ENCODE peak calls at places on chromosomes 7 and 10, in five cellular contexts. One of them, this sample, is unnamed. For H3K9me3, the result is how much of the 10 kb centered on the place peaks cover.

GRCh38 chr10:120474956-120475355 is 17.9 kb downstream of the PLPP4 start:
- DNase-seq in heart right ventricle: no peak
- DNase-seq in heart left ventricle: no peak
- DNase-seq in neuronal stem cell: no peak
- DNase-seq in IMR-90: no peak
- DNase-seq in this sample: no peak

GRCh38 chr10:23351914-23352313 is 7.3 kb upstream of the C10orf67 start:
- DNase-seq in heart right ventricle: no peak
- DNase-seq in heart left ventricle: no peak
- DNase-seq in neuronal stem cell: no peak
- DNase-seq in IMR-90: peak
- DNase-seq in this sample: no peak

GRCh38 chr10:121754667-121755066 is 156.4 kb upstream of the FGFR2 start:
- DNase-seq in heart right ventricle: no peak
- DNase-seq in heart left ventricle: no peak
- DNase-seq in neuronal stem cell: no peak
- DNase-seq in IMR-90: no peak
- DNase-seq in this sample: no peak

GRCh38 chr10:4372601-4373000 is 453.4 kb upstream of the AKR1E2 start:
- DNase-seq in heart right ventricle: peak
- DNase-seq in heart left ventricle: no peak
- DNase-seq in neuronal stem cell: no peak
- DNase-seq in IMR-90: peak
- DNase-seq in this sample: peak

GRCh38 chr7:6628045-6628444 is 9.1 kb upstream of the ZNF316 start:
- DNase-seq in heart right ventricle: no peak
- DNase-seq in heart left ventricle: no peak
- DNase-seq in neuronal stem cell: no peak
- DNase-seq in IMR-90: no peak
- DNase-seq in this sample: no peak

GRCh38 chr10:74306227-74306982 is 155.4 kb downstream of the ADK start:
- DNase-seq in heart right ventricle: no peak
- DNase-seq in heart left ventricle: no peak
- DNase-seq in neuronal stem cell: no peak
- DNase-seq in IMR-90: no peak
- DNase-seq in this sample: no peak

GRCh38 chr10:70651661-70652060 is 20.6 kb upstream of the ADAMTS14 start:
- DNase-seq in heart right ventricle: no peak
- DNase-seq in heart left ventricle: no peak
- DNase-seq in neuronal stem cell: no peak
- DNase-seq in IMR-90: no peak
- DNase-seq in this sample: no peak

GRCh38 chr7:80508440-80508839 is 3.4 kb downstream of the GNAT3 start:
- DNase-seq in heart right ventricle: no peak
- DNase-seq in heart left ventricle: no peak
- DNase-seq in neuronal stem cell: no peak
- DNase-seq in IMR-90: peak
- DNase-seq in this sample: no peak

GRCh38 chr7:148882668-148883232 is 1.3 kb downstream of the EZH2 start:
- DNase-seq in heart right ventricle: no peak
- DNase-seq in heart left ventricle: no peak
- DNase-seq in neuronal stem cell: no peak
- DNase-seq in IMR-90: no peak
- DNase-seq in this sample: no peak

GRCh38 chr10:77613476-77614130 is 24.0 kb downstream of the KCNMA1 start:
- DNase-seq in heart right ventricle: no peak
- DNase-seq in heart left ventricle: no peak
- DNase-seq in neuronal stem cell: no peak
- DNase-seq in IMR-90: no peak
- DNase-seq in this sample: no peak

GRCh38 chr7:30662431-30662939 is 19.8 kb downstream of the CRHR2 start:
- DNase-seq in heart right ventricle: no peak
- DNase-seq in heart left ventricle: no peak
- DNase-seq in neuronal stem cell: no peak
- DNase-seq in IMR-90: no peak
- DNase-seq in this sample: no peak

GRCh38 chr10:89351402-89352038 is 23.7 kb downstream of the IFIT3 start:
- DNase-seq in heart right ventricle: no peak
- DNase-seq in heart left ventricle: no peak
- DNase-seq in neuronal stem cell: no peak
- DNase-seq in IMR-90: peak
- DNase-seq in this sample: no peak

GRCh38 chr10:125016611-125017202 is 74.8 kb downstream of the ZRANB1 start:
- DNase-seq in heart right ventricle: peak
- DNase-seq in heart left ventricle: peak
- DNase-seq in neuronal stem cell: no peak
- DNase-seq in IMR-90: no peak
- DNase-seq in this sample: no peak

GRCh38 chr10:33095867-33096479 is 137.9 kb upstream of the ITGB1 start:
- DNase-seq in heart right ventricle: no peak
- DNase-seq in heart left ventricle: no peak
- DNase-seq in neuronal stem cell: no peak
- DNase-seq in IMR-90: no peak
- DNase-seq in this sample: no peak

GRCh38 chr10:32412499-32412853 is 33.5 kb upstream of the CCDC7 start:
- DNase-seq in heart right ventricle: no peak
- DNase-seq in heart left ventricle: no peak
- DNase-seq in neuronal stem cell: no peak
- DNase-seq in IMR-90: peak
- DNase-seq in this sample: no peak

GRCh38 chr7:81846398-81846797 is 76.6 kb upstream of the HGF start:
- DNase-seq in heart right ventricle: peak
- DNase-seq in heart left ventricle: peak
- DNase-seq in neuronal stem cell: no peak
- DNase-seq in IMR-90: peak
- DNase-seq in this sample: no peak

GRCh38 chr7:31935115-31935514 is 135.1 kb downstream of the PDE1C start:
- DNase-seq in heart right ventricle: no peak
- DNase-seq in heart left ventricle: no peak
- DNase-seq in neuronal stem cell: no peak
- DNase-seq in IMR-90: no peak
- DNase-seq in this sample: peak

GRCh38 chr7:80729586-80730320 is 91.3 kb downstream of the CD36 start:
- DNase-seq in heart right ventricle: no peak
- DNase-seq in heart left ventricle: no peak
- DNase-seq in neuronal stem cell: no peak
- DNase-seq in IMR-90: peak
- DNase-seq in this sample: no peak

GRCh38 chr7:76231071-76231470 is 29.4 kb downstream of the SRRM3 start:
- DNase-seq in heart right ventricle: no peak
- DNase-seq in heart left ventricle: no peak
- DNase-seq in neuronal stem cell: no peak
- DNase-seq in IMR-90: no peak
- DNase-seq in this sample: no peak

GRCh38 chr7:50159154-50159553 is 66.1 kb upstream of the ZPBP start:
- DNase-seq in heart right ventricle: no peak
- DNase-seq in heart left ventricle: no peak
- DNase-seq in neuronal stem cell: no peak
- DNase-seq in IMR-90: no peak
- DNase-seq in this sample: no peak

GRCh38 chr10:120607016-120607709 is 150.1 kb downstream of the PLPP4 start:
- DNase-seq in heart right ventricle: no peak
- DNase-seq in heart left ventricle: no peak
- DNase-seq in neuronal stem cell: no peak
- DNase-seq in IMR-90: peak
- DNase-seq in this sample: no peak

GRCh38 chr10:93319855-93320254 is 162.3 kb downstream of the MYOF start:
- DNase-seq in heart right ventricle: no peak
- DNase-seq in heart left ventricle: no peak
- DNase-seq in neuronal stem cell: no peak
- DNase-seq in IMR-90: no peak
- DNase-seq in this sample: no peak

GRCh38 chr10:103757531-103758293 is 97.7 kb downstream of the SH3PXD2A start:
- DNase-seq in heart right ventricle: peak
- DNase-seq in heart left ventricle: peak
- DNase-seq in neuronal stem cell: no peak
- DNase-seq in IMR-90: peak
- DNase-seq in this sample: no peak

GRCh38 chr10:113802997-113803396 is 50.9 kb downstream of the DCLRE1A start:
- DNase-seq in heart right ventricle: no peak
- DNase-seq in heart left ventricle: no peak
- DNase-seq in neuronal stem cell: no peak
- DNase-seq in IMR-90: peak
- DNase-seq in this sample: no peak

GRCh38 chr10:53697038-53697437 is 924.5 kb upstream of the MBL2 start:
- DNase-seq in heart right ventricle: no peak
- DNase-seq in heart left ventricle: no peak
- DNase-seq in neuronal stem cell: no peak
- DNase-seq in IMR-90: no peak
- DNase-seq in this sample: no peak

GRCh38 chr10:99430116-99430450 is 341 bp downstream of the GOT1 start:
- DNase-seq in heart right ventricle: no peak
- DNase-seq in heart left ventricle: no peak
- DNase-seq in neuronal stem cell: no peak
- DNase-seq in IMR-90: no peak
- DNase-seq in this sample: no peak

GRCh38 chr7:112453505-112454171 is 3.4 kb downstream of the IFRD1 start:
- DNase-seq in heart right ventricle: no peak
- DNase-seq in heart left ventricle: no peak
- DNase-seq in neuronal stem cell: no peak
- DNase-seq in IMR-90: peak
- DNase-seq in this sample: no peak

GRCh38 chr10:109624939-109625338 is 298.4 kb downstream of the XPNPEP1 start:
- DNase-seq in heart right ventricle: no peak
- DNase-seq in heart left ventricle: no peak
- DNase-seq in neuronal stem cell: no peak
- DNase-seq in IMR-90: no peak
- DNase-seq in this sample: no peak

GRCh38 chr7:134720091-134720935 is 59.1 kb upstream of the CALD1 start:
- DNase-seq in heart right ventricle: no peak
- DNase-seq in heart left ventricle: no peak
- DNase-seq in neuronal stem cell: no peak
- DNase-seq in IMR-90: peak
- DNase-seq in this sample: peak

GRCh38 chr10:73414230-73414981 is 548 bp upstream of the ANXA7 start:
- DNase-seq in heart right ventricle: no peak
- DNase-seq in heart left ventricle: no peak
- DNase-seq in neuronal stem cell: no peak
- DNase-seq in IMR-90: no peak
- DNase-seq in this sample: no peak

GRCh38 chr7:141700848-141701371 is 1.1 kb downstream of the DENND11 start:
- DNase-seq in heart right ventricle: peak
- DNase-seq in heart left ventricle: no peak
- DNase-seq in neuronal stem cell: no peak
- DNase-seq in IMR-90: no peak
- DNase-seq in this sample: no peak

GRCh38 chr10:110502851-110503301 is 5.2 kb downstream of the DUSP5 start:
- DNase-seq in heart right ventricle: peak
- DNase-seq in heart left ventricle: peak
- DNase-seq in neuronal stem cell: no peak
- DNase-seq in IMR-90: peak
- DNase-seq in this sample: no peak

GRCh38 chr10:24858244-24858907 is 94.0 kb downstream of the PRTFDC1 start:
- DNase-seq in heart right ventricle: peak
- DNase-seq in heart left ventricle: peak
- DNase-seq in neuronal stem cell: no peak
- DNase-seq in IMR-90: peak
- DNase-seq in this sample: no peak

GRCh38 chr7:63087575-63088190 is 911.0 kb upstream of the ZNF722 start:
- DNase-seq in heart right ventricle: no peak
- DNase-seq in heart left ventricle: no peak
- DNase-seq in neuronal stem cell: no peak
- DNase-seq in IMR-90: no peak
- DNase-seq in this sample: no peak
- H3K9me3 ChIP-seq in heart right ventricle: under half
- H3K9me3 ChIP-seq in heart left ventricle: half or more
- H3K9me3 ChIP-seq in neuronal stem cell: under half
- H3K9me3 ChIP-seq in IMR-90: under half
- H3K9me3 ChIP-seq in this sample: under half

DNA sequence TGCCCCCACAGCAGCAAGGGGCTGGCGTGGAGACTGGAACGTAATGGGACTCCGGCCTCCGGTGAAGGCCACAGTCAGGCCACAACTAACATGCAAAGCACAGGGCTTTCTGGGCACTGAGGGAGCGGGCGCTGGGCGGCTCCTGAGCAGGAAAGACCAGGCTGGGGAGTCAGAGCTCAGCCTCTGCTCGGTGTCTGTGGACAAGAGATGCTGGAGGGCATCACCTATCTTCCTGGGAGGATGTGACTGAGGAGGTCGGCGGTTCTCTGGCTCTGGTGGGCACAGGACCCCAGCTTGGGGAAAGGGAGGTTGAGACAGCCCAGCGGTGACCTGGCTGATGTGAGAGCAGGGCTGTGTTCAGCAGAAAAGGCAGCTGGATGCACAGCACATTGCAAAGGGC is 11.7 kb downstream of the CNPY1 start:
- DNase-seq in heart right ventricle: no peak
- DNase-seq in heart left ventricle: no peak
- DNase-seq in neuronal stem cell: no peak
- DNase-seq in IMR-90: no peak
- DNase-seq in this sample: no peak
- H3K4me3 ChIP-seq in heart right ventricle: no peak
- H3K4me3 ChIP-seq in heart left ventricle: no peak
- H3K4me3 ChIP-seq in neuronal stem cell: no peak
- H3K4me3 ChIP-seq in IMR-90: no peak
- H3K4me3 ChIP-seq in this sample: no peak

DNA sequence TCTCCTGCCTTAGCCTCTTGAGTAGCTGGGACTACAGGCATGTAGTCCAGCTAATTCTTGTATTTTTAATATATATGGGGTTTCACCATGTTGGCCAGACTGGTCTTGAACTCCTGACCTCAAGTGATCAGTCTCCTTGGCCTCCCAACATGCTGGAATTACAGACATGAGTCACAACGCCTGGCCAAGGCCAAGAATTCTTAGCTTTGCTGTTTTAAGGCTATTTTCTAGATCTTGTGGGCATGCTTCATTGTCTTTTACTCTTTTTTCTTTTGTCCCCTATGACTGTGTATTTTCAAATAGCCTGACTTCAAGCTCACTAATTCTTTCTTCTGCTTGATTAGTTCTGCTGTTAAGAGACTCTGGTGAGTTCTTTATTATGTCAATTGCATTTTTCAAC is 56.4 kb upstream of the TAS2R16 start:
- DNase-seq in heart right ventricle: no peak
- DNase-seq in heart left ventricle: no peak
- DNase-seq in neuronal stem cell: no peak
- DNase-seq in IMR-90: no peak
- DNase-seq in this sample: no peak
- H3K9me3 ChIP-seq in heart right ventricle: under half
- H3K9me3 ChIP-seq in heart left ventricle: under half
- H3K9me3 ChIP-seq in neuronal stem cell: under half
- H3K9me3 ChIP-seq in IMR-90: under half
- H3K9me3 ChIP-seq in this sample: under half

GRCh38 chr10:115092258-115092554 is 959 bp upstream of the ATRNL1 start:
- DNase-seq in heart right ventricle: no peak
- DNase-seq in heart left ventricle: no peak
- DNase-seq in neuronal stem cell: no peak
- DNase-seq in IMR-90: no peak
- DNase-seq in this sample: no peak
- H3K4me3 ChIP-seq in heart right ventricle: peak
- H3K4me3 ChIP-seq in heart left ventricle: peak
- H3K4me3 ChIP-seq in neuronal stem cell: peak
- H3K4me3 ChIP-seq in IMR-90: peak
- H3K4me3 ChIP-seq in this sample: peak

GRCh38 chr7:18583305-18583704 is 87.8 kb downstream of the HDAC9 start:
- DNase-seq in heart right ventricle: no peak
- DNase-seq in heart left ventricle: no peak
- DNase-seq in neuronal stem cell: no peak
- DNase-seq in IMR-90: peak
- DNase-seq in this sample: no peak
- H3K9me3 ChIP-seq in heart right ventricle: under half
- H3K9me3 ChIP-seq in heart left ventricle: under half
- H3K9me3 ChIP-seq in neuronal stem cell: under half
- H3K9me3 ChIP-seq in IMR-90: under half
- H3K9me3 ChIP-seq in this sample: under half